ENCODE peak calls at places on chromosomes 13 and 19, in six cellular contexts. One of them, this sample, is unnamed.

GRCh38 chr19:3233831-3234230 is 9.4 kb downstream of the CELF5 start:
- DNase-seq in IMR-90: no peak
- DNase-seq in neuronal stem cell: no peak
- DNase-seq in H9: peak
- DNase-seq in mesenchymal stem cell: no peak
- DNase-seq in H1: no peak
- DNase-seq in this sample: no peak

GRCh38 chr19:35013820-35014754 is 14.0 kb downstream of the GRAMD1A start:
- DNase-seq in IMR-90: no peak
- DNase-seq in neuronal stem cell: no peak
- DNase-seq in H9: no peak
- DNase-seq in mesenchymal stem cell: no peak
- DNase-seq in H1: no peak
- DNase-seq in this sample: no peak

GRCh38 chr13:24196593-24197197 is 36.2 kb downstream of the SPATA13 start:
- DNase-seq in IMR-90: no peak
- DNase-seq in neuronal stem cell: no peak
- DNase-seq in H9: no peak
- DNase-seq in mesenchymal stem cell: no peak
- DNase-seq in H1: no peak
- DNase-seq in this sample: no peak

GRCh38 chr19:57708641-57709354 is at the start of gene ZNF154:
- DNase-seq in IMR-90: peak
- DNase-seq in neuronal stem cell: peak
- DNase-seq in H9: peak
- DNase-seq in mesenchymal stem cell: peak
- DNase-seq in H1: peak
- DNase-seq in this sample: peak

GRCh38 chr19:53553865-53554791 is 16.2 kb downstream of the ZNF331 start:
- DNase-seq in IMR-90: peak
- DNase-seq in neuronal stem cell: no peak
- DNase-seq in H9: no peak
- DNase-seq in mesenchymal stem cell: no peak
- DNase-seq in H1: peak
- DNase-seq in this sample: peak

GRCh38 chr19:24086974-24087595 is at the start of gene ZNF254:
- DNase-seq in IMR-90: peak
- DNase-seq in neuronal stem cell: peak
- DNase-seq in H9: peak
- DNase-seq in mesenchymal stem cell: peak
- DNase-seq in H1: peak
- DNase-seq in this sample: peak

GRCh38 chr13:44449999-44450821 is 76.6 kb downstream of the SERP2 start:
- DNase-seq in IMR-90: no peak
- DNase-seq in neuronal stem cell: no peak
- DNase-seq in H9: no peak
- DNase-seq in mesenchymal stem cell: no peak
- DNase-seq in H1: no peak
- DNase-seq in this sample: peak

GRCh38 chr13:67369895-67370660 is 139.9 kb upstream of the PCDH9 start:
- DNase-seq in IMR-90: peak
- DNase-seq in neuronal stem cell: no peak
- DNase-seq in H9: no peak
- DNase-seq in mesenchymal stem cell: peak
- DNase-seq in H1: no peak
- DNase-seq in this sample: no peak

GRCh38 chr19:35031072-35031881 is 1.0 kb downstream of the SCN1B start:
- DNase-seq in IMR-90: peak
- DNase-seq in neuronal stem cell: no peak
- DNase-seq in H9: peak
- DNase-seq in mesenchymal stem cell: peak
- DNase-seq in H1: peak
- DNase-seq in this sample: no peak

GRCh38 chr13:48571121-48571901 is 38.4 kb upstream of the RCBTB2 start:
- DNase-seq in IMR-90: peak
- DNase-seq in neuronal stem cell: no peak
- DNase-seq in H9: no peak
- DNase-seq in mesenchymal stem cell: peak
- DNase-seq in H1: no peak
- DNase-seq in this sample: no peak

GRCh38 chr13:106656214-106656613 is 88.3 kb upstream of the ARGLU1 start:
- DNase-seq in IMR-90: no peak
- DNase-seq in neuronal stem cell: no peak
- DNase-seq in H9: no peak
- DNase-seq in mesenchymal stem cell: no peak
- DNase-seq in H1: no peak
- DNase-seq in this sample: no peak

GRCh38 chr13:101455863-101456262 is 3.4 kb downstream of the ITGBL1 start:
- DNase-seq in IMR-90: peak
- DNase-seq in neuronal stem cell: no peak
- DNase-seq in H9: no peak
- DNase-seq in mesenchymal stem cell: peak
- DNase-seq in H1: no peak
- DNase-seq in this sample: peak

GRCh38 chr19:47699360-47699917 is 13.8 kb upstream of the EHD2 start:
- DNase-seq in IMR-90: peak
- DNase-seq in neuronal stem cell: peak
- DNase-seq in H9: peak
- DNase-seq in mesenchymal stem cell: peak
- DNase-seq in H1: peak
- DNase-seq in this sample: peak

GRCh38 chr19:58582985-58583384 is 9.8 kb upstream of the MZF1 start:
- DNase-seq in IMR-90: no peak
- DNase-seq in neuronal stem cell: no peak
- DNase-seq in H9: peak
- DNase-seq in mesenchymal stem cell: no peak
- DNase-seq in H1: no peak
- DNase-seq in this sample: no peak

GRCh38 chr13:110555601-110556223 is 5.8 kb downstream of the RAB20 start:
- DNase-seq in IMR-90: no peak
- DNase-seq in neuronal stem cell: no peak
- DNase-seq in H9: no peak
- DNase-seq in mesenchymal stem cell: no peak
- DNase-seq in H1: no peak
- DNase-seq in this sample: no peak

GRCh38 chr19:19782783-19783182 is 38.8 kb downstream of the ZNF506 start:
- DNase-seq in IMR-90: no peak
- DNase-seq in neuronal stem cell: no peak
- DNase-seq in H9: no peak
- DNase-seq in mesenchymal stem cell: no peak
- DNase-seq in H1: no peak
- DNase-seq in this sample: no peak

GRCh38 chr19:44660081-44660480 is 11.2 kb upstream of the CEACAM19 start:
- DNase-seq in IMR-90: no peak
- DNase-seq in neuronal stem cell: no peak
- DNase-seq in H9: no peak
- DNase-seq in mesenchymal stem cell: no peak
- DNase-seq in H1: no peak
- DNase-seq in this sample: no peak

GRCh38 chr13:30038884-30039283 is 188.5 kb upstream of the UBL3 start:
- DNase-seq in IMR-90: peak
- DNase-seq in neuronal stem cell: no peak
- DNase-seq in H9: no peak
- DNase-seq in mesenchymal stem cell: no peak
- DNase-seq in H1: no peak
- DNase-seq in this sample: no peak

GRCh38 chr19:16000024-16000687 is 51.3 kb downstream of the OR10H4 start:
- DNase-seq in IMR-90: peak
- DNase-seq in neuronal stem cell: no peak
- DNase-seq in H9: no peak
- DNase-seq in mesenchymal stem cell: no peak
- DNase-seq in H1: no peak
- DNase-seq in this sample: no peak

GRCh38 chr19:18769989-18770528 is 21.0 kb downstream of the COMP start:
- DNase-seq in IMR-90: no peak
- DNase-seq in neuronal stem cell: no peak
- DNase-seq in H9: no peak
- DNase-seq in mesenchymal stem cell: no peak
- DNase-seq in H1: no peak
- DNase-seq in this sample: no peak

GRCh38 chr13:52808842-52809219 is 39.6 kb downstream of the PCDH8 start:
- DNase-seq in IMR-90: no peak
- DNase-seq in neuronal stem cell: no peak
- DNase-seq in H9: no peak
- DNase-seq in mesenchymal stem cell: no peak
- DNase-seq in H1: no peak
- DNase-seq in this sample: no peak

GRCh38 chr13:113888701-113889330 is 24.9 kb upstream of the GAS6 start:
- DNase-seq in IMR-90: no peak
- DNase-seq in neuronal stem cell: no peak
- DNase-seq in H9: no peak
- DNase-seq in mesenchymal stem cell: no peak
- DNase-seq in H1: no peak
- DNase-seq in this sample: no peak

GRCh38 chr19:38812841-38813320 is at the start of gene LGALS4:
- DNase-seq in IMR-90: no peak
- DNase-seq in neuronal stem cell: no peak
- DNase-seq in H9: no peak
- DNase-seq in mesenchymal stem cell: no peak
- DNase-seq in H1: no peak
- DNase-seq in this sample: no peak

DNA sequence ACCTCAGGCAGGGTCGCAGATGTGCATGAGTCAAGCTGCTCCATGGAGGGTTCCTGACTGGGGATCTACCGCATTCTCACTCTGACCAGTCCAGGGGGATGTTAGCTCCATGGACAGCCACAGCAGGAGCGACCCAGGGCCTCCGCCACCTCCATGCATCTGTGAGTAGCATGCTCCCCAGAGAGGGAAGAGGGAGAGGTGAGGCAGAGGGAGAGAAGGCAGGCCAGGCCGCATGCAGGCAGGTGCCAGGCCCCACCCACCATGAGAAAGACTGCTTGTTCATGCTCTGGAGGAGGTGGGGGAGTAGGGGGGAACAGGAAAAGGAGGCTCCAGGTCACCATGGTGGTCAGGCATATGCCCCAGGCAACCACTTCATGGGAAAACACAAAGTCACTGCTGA is 20.3 kb downstream of the TUBA3C start:
- DNase-seq in IMR-90: no peak
- DNase-seq in neuronal stem cell: no peak
- DNase-seq in H9: no peak
- DNase-seq in mesenchymal stem cell: no peak
- DNase-seq in H1: no peak
- DNase-seq in this sample: no peak
- H3K14ac ChIP-seq in IMR-90: no peak
- H3K14ac ChIP-seq in neuronal stem cell: no peak
- H3K14ac ChIP-seq in H9: no peak
- H3K14ac ChIP-seq in mesenchymal stem cell: no peak
- H3K14ac ChIP-seq in H1: no peak
- H3K14ac ChIP-seq in this sample: no peak

GRCh38 chr13:95239293-95239692 is 62.0 kb downstream of the ABCC4 start:
- DNase-seq in IMR-90: peak
- DNase-seq in neuronal stem cell: no peak
- DNase-seq in H9: no peak
- DNase-seq in mesenchymal stem cell: peak
- DNase-seq in H1: no peak
- DNase-seq in this sample: no peak

GRCh38 chr13:95236774-95237173 is 64.5 kb downstream of the ABCC4 start:
- DNase-seq in IMR-90: no peak
- DNase-seq in neuronal stem cell: no peak
- DNase-seq in H9: no peak
- DNase-seq in mesenchymal stem cell: no peak
- DNase-seq in H1: no peak
- DNase-seq in this sample: no peak

GRCh38 chr13:95235944-95236343 is 65.3 kb downstream of the ABCC4 start:
- DNase-seq in IMR-90: no peak
- DNase-seq in neuronal stem cell: no peak
- DNase-seq in H9: no peak
- DNase-seq in mesenchymal stem cell: no peak
- DNase-seq in H1: no peak
- DNase-seq in this sample: no peak

GRCh38 chr13:95235199-95235726 is 66.0 kb downstream of the ABCC4 start:
- DNase-seq in IMR-90: no peak
- DNase-seq in neuronal stem cell: no peak
- DNase-seq in H9: no peak
- DNase-seq in mesenchymal stem cell: peak
- DNase-seq in H1: no peak
- DNase-seq in this sample: no peak

GRCh38 chr13:95237310-95237870 is 63.9 kb downstream of the ABCC4 start:
- DNase-seq in IMR-90: no peak
- DNase-seq in neuronal stem cell: no peak
- DNase-seq in H9: no peak
- DNase-seq in mesenchymal stem cell: no peak
- DNase-seq in H1: no peak
- DNase-seq in this sample: no peak
- H3K14ac ChIP-seq in IMR-90: peak
- H3K14ac ChIP-seq in neuronal stem cell: no peak
- H3K14ac ChIP-seq in H9: no peak
- H3K14ac ChIP-seq in mesenchymal stem cell: no peak
- H3K14ac ChIP-seq in H1: no peak
- H3K14ac ChIP-seq in this sample: no peak

DNA sequence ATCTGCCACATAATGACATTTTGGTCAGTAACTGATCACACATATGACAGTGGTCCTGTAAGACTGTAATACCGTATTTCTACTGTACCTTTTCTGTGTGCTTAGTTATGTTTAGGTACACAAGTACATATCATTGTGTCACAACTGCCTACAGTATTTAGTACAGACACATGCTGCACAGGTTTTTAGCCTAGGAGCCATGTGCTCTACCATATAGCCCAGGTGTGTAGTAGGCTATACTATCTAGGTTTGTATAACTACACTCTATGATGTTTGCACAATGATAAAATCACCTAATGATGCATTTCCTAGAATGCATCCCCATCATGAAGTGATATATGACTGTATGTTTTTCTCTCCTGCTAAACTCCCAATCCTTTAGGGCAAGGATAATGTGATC is 61.2 kb upstream of the MIR17HG start:
- DNase-seq in IMR-90: no peak
- DNase-seq in neuronal stem cell: no peak
- DNase-seq in H9: no peak
- DNase-seq in mesenchymal stem cell: no peak
- DNase-seq in H1: no peak
- DNase-seq in this sample: no peak
- H3K14ac ChIP-seq in IMR-90: no peak
- H3K14ac ChIP-seq in neuronal stem cell: no peak
- H3K14ac ChIP-seq in H9: no peak
- H3K14ac ChIP-seq in mesenchymal stem cell: no peak
- H3K14ac ChIP-seq in H1: no peak
- H3K14ac ChIP-seq in this sample: no peak

DNA sequence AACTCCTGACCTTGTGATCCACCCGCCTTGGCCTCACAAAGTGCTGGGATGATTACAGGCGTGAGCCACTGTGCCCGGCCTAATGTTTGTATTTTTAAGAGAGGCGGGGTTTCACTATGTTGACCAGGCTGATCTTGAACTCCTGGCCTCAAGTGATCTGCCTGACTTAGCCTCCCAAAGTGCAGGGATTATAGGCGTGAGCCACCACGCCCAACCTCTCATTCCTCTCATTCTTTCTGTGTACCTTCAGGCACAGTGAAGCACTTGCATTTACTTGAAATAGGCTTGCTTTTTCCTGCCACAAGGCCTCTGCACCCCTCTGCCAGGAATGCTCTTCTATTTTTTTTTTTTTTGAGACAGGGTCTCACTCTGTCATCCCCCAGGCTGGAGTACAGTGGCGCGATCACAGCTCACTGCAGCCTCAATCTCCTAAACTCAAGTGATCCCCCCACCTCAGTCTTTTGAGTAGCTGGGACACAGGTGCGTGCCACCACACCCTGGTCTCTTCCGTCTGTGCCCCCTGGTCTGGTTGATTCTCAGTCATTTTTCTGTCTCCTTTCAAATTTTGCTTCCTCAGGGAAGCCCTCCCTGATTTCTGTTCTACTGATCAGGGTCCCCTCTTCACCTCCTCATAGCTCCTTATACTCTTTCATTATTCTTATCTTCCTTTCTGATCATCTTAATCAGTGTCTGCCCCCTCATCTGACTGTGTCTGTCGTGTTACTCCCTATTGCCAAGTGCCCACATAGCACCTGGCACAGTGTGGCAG is 15.1 kb downstream of the ACTMAP start:
- DNase-seq in IMR-90: no peak
- DNase-seq in neuronal stem cell: no peak
- DNase-seq in H9: no peak
- DNase-seq in mesenchymal stem cell: no peak
- DNase-seq in H1: no peak
- DNase-seq in this sample: no peak
- H3K14ac ChIP-seq in IMR-90: no peak
- H3K14ac ChIP-seq in neuronal stem cell: no peak
- H3K14ac ChIP-seq in H9: no peak
- H3K14ac ChIP-seq in mesenchymal stem cell: no peak
- H3K14ac ChIP-seq in H1: no peak
- H3K14ac ChIP-seq in this sample: no peak

This sample was measured in trophoblast cell.